ENCODE peak calls at places on chromosomes 12 and 14, in eight cellular contexts. M is stimulated activated CD4-positive, alpha-beta T cell treated with anti-CD3 and anti-CD28 coated beads, TNF-alpha, amount 100 ng/mL, for 24 hours; T is COR-L47; N is activated CD4-positive, CD25-positive, alpha-beta regulatory T cell treated with anti-CD3 and anti-CD28 coated beads, Interleukin-2, amount 50 U/mL, for 72 hours; J is B cell; W is activated naive CD8-positive, alpha-beta T cell treated with anti-CD3 and anti-CD28 coated beads, Interleukin-2, amount 50 U/mL, for 16 hours; A is NCI-H146; C is posterior cingulate gyrus. Q is an unnamed sample.
A peak's percentile ranks its signal among the peaks of the same experiment; 100 is the strongest.

GRCh38 chr12:116672842-116673516 is 64.9 kb downstream of the SPRING1 start:
- DNase-seq in M (no peak), T (no peak), N (no peak), J (no peak), W (no peak), A (no peak), C (no peak), Q (peak; percentile 45)

GRCh38 chr12:21647179-21647578 is 10.5 kb downstream of the LDHB start:
- DNase-seq in M (no peak), T (no peak), N (no peak), J (no peak), W (no peak), A (no peak), C (no peak), Q (no peak)

GRCh38 chr14:90398315-90398811 is 1.5 kb downstream of the CALM1 start:
- DNase-seq in M (peak; percentile 29), T (peak; percentile 64), N (peak; percentile 65), J (peak; percentile 67), W (no peak), A (peak; percentile 73), C (no peak), Q (peak; percentile 76)

GRCh38 chr12:46627686-46628085 is 198.1 kb downstream of the SLC38A4 start:
- DNase-seq in M (no peak), T (no peak), N (no peak), J (no peak), W (no peak), A (no peak), C (no peak), Q (no peak)

GRCh38 chr14:104108570-104109060 is 23.1 kb downstream of the ASPG start:
- DNase-seq in M (no peak), T (no peak), N (peak; percentile 26), J (no peak), W (no peak), A (no peak), C (no peak), Q (no peak)

GRCh38 chr14:54567224-54567633 is 301 bp downstream of the SAMD4A start:
- DNase-seq in M (no peak), T (no peak), N (peak; percentile 43), J (no peak), W (no peak), A (no peak), C (peak; percentile 13), Q (no peak)

GRCh38 chr12:11517080-11517479 is 121.7 kb upstream of the PRB2 start:
- DNase-seq in M (no peak), T (no peak), N (no peak), J (no peak), W (no peak), A (no peak), C (no peak), Q (no peak)

GRCh38 chr12:24821691-24822090 is 127.2 kb downstream of the BCAT1 start:
- DNase-seq in M (no peak), T (no peak), N (no peak), J (no peak), W (no peak), A (no peak), C (no peak), Q (no peak)

GRCh38 chr14:67883717-67884116 is 64.1 kb downstream of the RAD51B start:
- DNase-seq in M (no peak), T (no peak), N (no peak), J (no peak), W (no peak), A (no peak), C (no peak), Q (peak; percentile 15)

GRCh38 chr12:112937741-112938719 is at the start of gene OAS3:
- DNase-seq in M (peak; percentile 24), T (peak; percentile 79), N (peak; percentile 71), J (peak; percentile 64), W (no peak), A (peak; percentile 80), C (peak; percentile 41), Q (peak; percentile 49)

GRCh38 chr12:45509621-45510020 is 219.9 kb upstream of the ARID2 start:
- DNase-seq in M (no peak), T (no peak), N (no peak), J (no peak), W (no peak), A (no peak), C (no peak), Q (no peak)

GRCh38 chr12:69337325-69337724 is 10.9 kb upstream of the LYZ start:
- DNase-seq in M (no peak), T (no peak), N (no peak), J (no peak), W (no peak), A (no peak), C (no peak), Q (no peak)

GRCh38 chr12:2654311-2654710 is 140.5 kb upstream of the FKBP4 start:
- DNase-seq in M (no peak), T (no peak), N (no peak), J (no peak), W (no peak), A (no peak), C (no peak), Q (no peak)

GRCh38 chr12:5085896-5086295 is 42.2 kb downstream of the KCNA5 start:
- DNase-seq in M (no peak), T (no peak), N (no peak), J (no peak), W (no peak), A (no peak), C (no peak), Q (no peak)

GRCh38 chr12:30191701-30192455 is 408.1 kb upstream of the TMTC1 start:
- DNase-seq in M (no peak), T (no peak), N (no peak), J (no peak), W (no peak), A (no peak), C (no peak), Q (no peak)

GRCh38 chr12:7221486-7221885 is 32.0 kb downstream of the PEX5 start:
- DNase-seq in M (no peak), T (no peak), N (no peak), J (no peak), W (no peak), A (no peak), C (no peak), Q (no peak)

GRCh38 chr12:132062481-132062880 is 81.6 kb downstream of the DDX51 start:
- DNase-seq in M (no peak), T (no peak), N (no peak), J (no peak), W (no peak), A (no peak), C (no peak), Q (no peak)

GRCh38 chr14:50425816-50426215 is 29.1 kb upstream of the CDKL1 start:
- DNase-seq in M (no peak), T (no peak), N (no peak), J (no peak), W (no peak), A (no peak), C (no peak), Q (no peak)

GRCh38 chr14:36471431-36471830 is 48.6 kb downstream of the NKX2-1 start:
- DNase-seq in M (no peak), T (no peak), N (no peak), J (no peak), W (no peak), A (no peak), C (no peak), Q (no peak)

GRCh38 chr12:7994731-7995205 is 37.7 kb upstream of the FOXJ2 start:
- DNase-seq in M (no peak), T (no peak), N (no peak), J (no peak), W (no peak), A (no peak), C (no peak), Q (no peak)

GRCh38 chr12:32502693-32503510 is 103.5 kb downstream of the FGD4 start:
- DNase-seq in M (no peak), T (no peak), N (no peak), J (no peak), W (no peak), A (peak; percentile 30), C (no peak), Q (no peak)

GRCh38 chr14:74834682-74835392 is 41.1 kb downstream of the PROX2 start:
- DNase-seq in M (no peak), T (no peak), N (no peak), J (no peak), W (no peak), A (no peak), C (no peak), Q (no peak)

GRCh38 chr12:67681145-67681778 is 32.7 kb downstream of the DYRK2 start:
- DNase-seq in M (no peak), T (no peak), N (no peak), J (no peak), W (no peak), A (no peak), C (no peak), Q (no peak)

GRCh38 chr12:24554612-24555300 is 394.1 kb downstream of the BCAT1 start:
- DNase-seq in M (no peak), T (no peak), N (no peak), J (no peak), W (no peak), A (no peak), C (no peak), Q (no peak)

GRCh38 chr14:100187247-100187833 is 27.9 kb upstream of the DEGS2 start:
- DNase-seq in M (no peak), T (no peak), N (no peak), J (no peak), W (no peak), A (no peak), C (no peak), Q (no peak)

GRCh38 chr12:85273411-85274075 is 6.5 kb upstream of the ALX1 start:
- DNase-seq in M (no peak), T (no peak), N (no peak), J (no peak), W (no peak), A (no peak), C (no peak), Q (no peak)

GRCh38 chr12:26028953-26029740 is 70.7 kb downstream of the RASSF8 start:
- DNase-seq in M (no peak), T (no peak), N (no peak), J (peak; percentile 14), W (no peak), A (peak; percentile 11), C (peak; percentile 17), Q (peak; percentile 45)

GRCh38 chr12:57616383-57617101 is 5.3 kb downstream of the ARHGEF25 start:
- DNase-seq in M (no peak), T (no peak), N (no peak), J (no peak), W (no peak), A (no peak), C (no peak), Q (no peak)

GRCh38 chr14:51513281-51513680 is 138.4 kb upstream of the FRMD6 start:
- DNase-seq in M (no peak), T (no peak), N (no peak), J (no peak), W (no peak), A (no peak), C (no peak), Q (no peak)

GRCh38 chr12:6899837-6900519 is 4.6 kb upstream of the LRRC23 start:
- DNase-seq in M (no peak), T (peak; percentile 73), N (no peak), J (no peak), W (no peak), A (peak; percentile 83), C (peak; percentile 18), Q (no peak)

GRCh38 chr12:115752913-115753726 is 524.4 kb downstream of the MED13L start:
- DNase-seq in M (no peak), T (peak; percentile 19), N (no peak), J (no peak), W (no peak), A (peak; percentile 3), C (peak; percentile 29), Q (peak; percentile 44)

GRCh38 chr12:20367731-20368652 is at the start of gene PDE3A:
- DNase-seq in M (no peak), T (no peak), N (no peak), J (no peak), W (no peak), A (peak; percentile 10), C (peak; percentile 23), Q (no peak)

GRCh38 chr12:88638956-88639355 is 58.7 kb upstream of the KITLG start:
- DNase-seq in M (no peak), T (no peak), N (no peak), J (no peak), W (no peak), A (no peak), C (no peak), Q (no peak)